ENCODE peak calls at places on chromosomes 12 and 14, in five cellular contexts. A is COR-L47, R is GM06990, B is iPS DF 6.9, U is fibroblast of gingiva. O is an unnamed sample.

GRCh38 chr12:27517532-27517931 is 6.5 kb upstream of the PPFIBP1 start:
- DNase-seq in U (no peak), R (no peak), A (no peak), B (no peak), O (no peak)

GRCh38 chr14:75223664-75224154 is 47.3 kb upstream of the TMED10 start:
- DNase-seq in A (no peak), R (peak), B (no peak), U (no peak), O (peak)

GRCh38 chr12:112446008-112446725 is 27.4 kb downstream of the PTPN11 start:
- DNase-seq in B (no peak), R (no peak), U (no peak), A (no peak), O (no peak)

GRCh38 chr12:122152754-122153153 is 21.3 kb downstream of the IL31 start:
- DNase-seq in B (no peak), R (no peak), A (no peak), U (no peak), O (no peak)

GRCh38 chr12:47079894-47080724 is at the start of gene AMIGO2:
- DNase-seq in A (no peak), R (peak), U (peak), B (no peak), O (peak)

GRCh38 chr12:1776139-1776975 is 44.0 kb upstream of the LRTM2 start:
- DNase-seq in R (no peak), U (peak), A (no peak), B (no peak), O (no peak)

GRCh38 chr12:92295523-92295922 is 149.9 kb upstream of the BTG1 start:
- DNase-seq in A (no peak), B (no peak), R (no peak), U (no peak), O (no peak)

GRCh38 chr12:59861635-59862034 is 265.8 kb downstream of the SLC16A7 start:
- DNase-seq in B (no peak), A (no peak), U (peak), R (no peak), O (no peak)

GRCh38 chr14:55832122-55832911 is 252.3 kb downstream of the KTN1 start:
- DNase-seq in R (no peak), A (no peak), U (no peak), B (no peak), O (no peak)

GRCh38 chr12:116366456-116366776 is 88.9 kb upstream of the MED13L start:
- DNase-seq in B (no peak), R (no peak), U (no peak), A (peak), O (no peak)

GRCh38 chr14:93249128-93249831 is 42.2 kb downstream of the UBR7 start:
- DNase-seq in A (no peak), B (no peak), U (no peak), R (no peak), O (no peak)

GRCh38 chr14:75417674-75418073 is 10.1 kb upstream of the JDP2 start:
- DNase-seq in U (peak), B (no peak), A (no peak), R (no peak), O (no peak)

GRCh38 chr14:93858896-93859295 is 68.2 kb upstream of the FAM181A start:
- DNase-seq in B (no peak), A (no peak), R (no peak), U (no peak), O (no peak)

GRCh38 chr12:89160716-89161123 is 191.6 kb downstream of the DUSP6 start:
- DNase-seq in U (peak), B (no peak), A (no peak), R (no peak), O (no peak)

GRCh38 chr12:52687527-52688385 is 7.5 kb upstream of the KRT1 start:
- DNase-seq in B (no peak), A (no peak), R (no peak), U (no peak), O (no peak)

GRCh38 chr12:57864382-57864781 is 17.9 kb upstream of the CTDSP2 start:
- DNase-seq in R (no peak), B (no peak), A (no peak), U (peak), O (no peak)

GRCh38 chr14:91424813-91425719 is 7.4 kb upstream of the CCDC88C start:
- DNase-seq in U (no peak), R (no peak), B (no peak), A (no peak), O (no peak)

GRCh38 chr12:26212988-26213387 is 17.6 kb downstream of the SSPN start:
- DNase-seq in A (no peak), U (no peak), R (no peak), B (no peak), O (no peak)

GRCh38 chr14:69349091-69349777 is 48.9 kb downstream of the ERH start:
- DNase-seq in R (no peak), U (no peak), B (no peak), A (no peak), O (no peak)

GRCh38 chr14:22466520-22466919 is 122.5 kb downstream of the DAD1 start:
- DNase-seq in A (no peak), R (peak), U (no peak), B (no peak), O (peak)

O was measured in GM10248.